ENCODE peak calls at places on chromosomes 6 and 20, in five cellular contexts. One of them, this sample, is unnamed.

GRCh38 chr6:113586413-113586812 is 270.7 kb upstream of the MARCKS start:
- DNase-seq in K562: no peak
- DNase-seq in GM12878: no peak
- DNase-seq in A549: no peak
- DNase-seq in HepG2: no peak
- DNase-seq in this sample: no peak

GRCh38 chr6:143806282-143807102 is 36.6 kb upstream of the LTV1 start:
- DNase-seq in HepG2: no peak
- DNase-seq in K562: peak
- DNase-seq in GM12878: no peak
- DNase-seq in A549: no peak
- DNase-seq in this sample: no peak

GRCh38 chr6:154352898-154353585 is 3.6 kb downstream of the IPCEF1 start:
- DNase-seq in HepG2: no peak
- DNase-seq in A549: no peak
- DNase-seq in GM12878: peak
- DNase-seq in K562: no peak
- DNase-seq in this sample: no peak

GRCh38 chr6:72825265-72825918 is 203.5 kb downstream of the KCNQ5 start:
- DNase-seq in K562: no peak
- DNase-seq in HepG2: no peak
- DNase-seq in GM12878: peak
- DNase-seq in A549: peak
- DNase-seq in this sample: no peak

GRCh38 chr20:33796907-33797544 is 14.1 kb upstream of the CHMP4B start:
- DNase-seq in A549: peak
- DNase-seq in GM12878: no peak
- DNase-seq in K562: no peak
- DNase-seq in HepG2: peak
- DNase-seq in this sample: no peak

GRCh38 chr6:137104926-137105325 is 60.2 kb upstream of the IL20RA start:
- DNase-seq in A549: no peak
- DNase-seq in GM12878: no peak
- DNase-seq in K562: no peak
- DNase-seq in HepG2: no peak
- DNase-seq in this sample: no peak

GRCh38 chr6:82331031-82331773 is 32.4 kb upstream of the TPBG start:
- DNase-seq in K562: no peak
- DNase-seq in GM12878: no peak
- DNase-seq in HepG2: no peak
- DNase-seq in A549: peak
- DNase-seq in this sample: peak

GRCh38 chr20:62819494-62820174 is 2.8 kb downstream of the COL9A3 start:
- DNase-seq in K562: no peak
- DNase-seq in GM12878: no peak
- DNase-seq in HepG2: no peak
- DNase-seq in A549: no peak
- DNase-seq in this sample: no peak

GRCh38 chr6:32192608-32193039 is at the start of gene GPSM3:
- DNase-seq in GM12878: peak
- DNase-seq in A549: no peak
- DNase-seq in HepG2: no peak
- DNase-seq in K562: peak
- DNase-seq in this sample: peak

GRCh38 chr6:81861281-81861680 is 108.8 kb upstream of the TENT5A start:
- DNase-seq in HepG2: no peak
- DNase-seq in K562: no peak
- DNase-seq in GM12878: no peak
- DNase-seq in A549: no peak
- DNase-seq in this sample: no peak

GRCh38 chr6:81997091-81997926 is 244.8 kb upstream of the TENT5A start:
- DNase-seq in A549: no peak
- DNase-seq in HepG2: no peak
- DNase-seq in GM12878: peak
- DNase-seq in K562: no peak
- DNase-seq in this sample: no peak

DNA sequence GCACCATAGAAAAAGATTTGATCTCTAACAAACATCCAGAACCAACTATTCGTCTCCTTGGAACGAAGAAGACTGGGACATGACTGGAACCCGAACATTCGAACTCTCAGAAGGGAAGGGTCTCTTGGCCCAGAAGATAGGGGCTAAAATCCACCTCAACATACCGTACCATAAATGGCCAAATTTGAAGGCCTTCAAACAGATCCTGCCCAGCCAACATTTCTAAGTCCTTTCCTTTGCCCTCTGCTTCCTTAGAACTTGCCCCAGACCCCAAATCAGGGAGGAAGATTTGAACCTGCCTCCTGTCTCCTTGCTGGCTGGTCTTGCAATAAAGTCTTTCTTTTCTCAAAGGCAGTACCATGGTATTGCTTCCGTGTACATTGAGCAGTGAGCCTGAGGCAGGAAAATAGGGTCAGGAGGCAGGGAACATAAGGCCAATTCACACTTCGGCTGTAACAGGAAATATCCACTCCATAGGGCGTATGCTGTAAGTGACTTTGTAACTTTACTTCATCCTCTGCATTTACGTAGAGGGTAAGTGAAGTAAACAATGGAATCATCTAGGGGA is 1.8 kb upstream of the PXDC1 start:
- DNase-seq in A549: no peak
- DNase-seq in HepG2: no peak
- DNase-seq in GM12878: no peak
- DNase-seq in K562: no peak
- DNase-seq in this sample: no peak
- H3K27ac ChIP-seq in A549: no peak
- H3K27ac ChIP-seq in HepG2: no peak
- H3K27ac ChIP-seq in GM12878: no peak
- H3K27ac ChIP-seq in K562: no peak
- H3K27ac ChIP-seq in this sample: no peak

DNA sequence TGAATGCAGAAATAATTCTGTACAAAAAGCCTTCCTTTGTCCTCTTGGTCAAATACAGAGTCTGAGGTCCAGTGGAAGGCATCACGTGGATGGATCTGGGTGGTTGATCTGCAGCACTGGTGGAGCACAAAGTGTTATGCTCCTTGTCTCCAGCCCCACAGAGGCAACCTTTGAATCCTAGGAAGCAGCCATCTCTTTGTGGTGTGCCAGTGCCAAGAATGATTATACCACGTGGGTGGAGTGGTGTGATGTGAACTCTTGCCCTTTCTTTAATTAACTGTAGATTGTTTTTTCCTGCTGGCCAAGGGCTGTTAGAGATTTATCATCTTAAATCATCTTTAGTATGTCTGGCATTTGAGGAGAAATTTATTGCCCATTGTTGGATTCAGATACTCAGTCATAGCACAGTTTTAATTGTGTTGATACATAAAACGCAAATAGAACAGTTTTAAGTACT is 31.1 kb downstream of the NCOA7 start:
- DNase-seq in A549: no peak
- DNase-seq in HepG2: peak
- DNase-seq in K562: no peak
- DNase-seq in GM12878: no peak
- DNase-seq in this sample: no peak
- TF ChIP-seq JUNB in A549: no peak
- TF ChIP-seq JUNB in HepG2: no peak
- TF ChIP-seq JUNB in K562: no peak
- TF ChIP-seq JUNB in GM12878: no peak
- TF ChIP-seq JUNB in this sample: no peak

GRCh38 chr20:51104960-51105460 is 82.1 kb upstream of the KCNG1 start:
- DNase-seq in HepG2: no peak
- DNase-seq in A549: no peak
- DNase-seq in K562: no peak
- DNase-seq in GM12878: no peak
- DNase-seq in this sample: no peak
- H3K27ac ChIP-seq in HepG2: no peak
- H3K27ac ChIP-seq in A549: no peak
- H3K27ac ChIP-seq in K562: no peak
- H3K27ac ChIP-seq in GM12878: no peak
- H3K27ac ChIP-seq in this sample: no peak

DNA sequence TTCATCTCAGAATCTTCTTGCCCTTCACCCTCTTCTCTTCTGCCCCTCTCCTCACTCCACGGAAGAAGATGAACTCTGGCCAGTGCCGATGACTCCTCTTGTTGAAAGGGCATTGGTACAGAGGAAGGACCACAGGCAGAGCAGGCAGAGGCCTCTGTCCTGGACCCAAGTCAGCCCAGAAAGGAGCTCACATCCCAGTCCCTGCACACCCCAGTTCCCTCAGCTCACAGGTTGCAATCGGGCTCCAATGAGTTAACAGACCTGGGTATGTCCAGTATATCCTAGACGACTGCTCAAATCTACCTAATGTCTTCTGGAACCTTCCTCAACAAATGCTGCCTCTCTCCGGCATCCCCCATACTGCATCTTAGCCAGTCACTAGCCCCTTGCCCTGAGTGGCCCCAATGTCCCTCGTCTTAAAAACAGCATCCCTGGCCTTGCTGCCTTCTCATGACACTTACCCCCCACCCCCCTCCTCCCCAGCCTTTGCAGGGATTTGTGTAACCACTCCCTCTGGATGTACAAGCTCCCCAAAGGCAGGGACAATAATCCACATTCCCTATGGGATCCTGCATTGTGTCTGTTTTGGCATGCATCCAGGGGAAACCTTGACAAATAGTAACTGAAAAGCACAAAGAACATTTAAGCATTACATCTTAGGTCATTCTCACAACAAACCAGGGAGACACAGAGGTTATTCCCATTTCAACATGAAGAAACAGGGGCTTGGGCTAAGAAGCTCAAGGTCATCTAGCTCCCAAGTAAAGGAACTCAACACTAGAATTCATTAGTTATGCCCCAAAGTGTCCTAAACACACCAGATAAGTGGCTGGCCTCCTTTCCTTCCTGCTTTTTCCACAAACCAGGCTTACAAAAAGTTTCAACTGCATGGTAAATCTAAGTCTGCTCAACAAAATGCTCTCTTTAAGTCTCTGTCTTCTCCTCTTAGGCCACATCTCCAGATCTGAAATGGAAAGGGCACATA is 45.1 kb downstream of the TRERF1 start:
- DNase-seq in GM12878: no peak
- DNase-seq in HepG2: no peak
- DNase-seq in K562: no peak
- DNase-seq in A549: no peak
- DNase-seq in this sample: no peak
- TF ChIP-seq JUNB in GM12878: no peak
- TF ChIP-seq JUNB in HepG2: no peak
- TF ChIP-seq JUNB in K562: no peak
- TF ChIP-seq JUNB in A549: no peak
- TF ChIP-seq JUNB in this sample: no peak

This sample was measured in GM23338.